ENCODE peak calls at places on chromosomes 2 and 18, in seven cellular contexts. One of them, this sample, is unnamed.
A peak's percentile ranks its signal among the peaks of the same experiment; 100 is the strongest.

GRCh38 chr2:239330836-239331235 is 70.0 kb downstream of the HDAC4 start:
- DNase-seq in fibroblast of lung: no peak
- DNase-seq in GM13976: no peak
- DNase-seq in Peyer's patch: no peak
- DNase-seq in progenitor cell of endocrine pancreas: no peak
- DNase-seq in AG09309: no peak
- DNase-seq in AG10803: no peak
- DNase-seq in this sample: no peak

GRCh38 chr2:204280239-204280638 is 265.0 kb upstream of the PARD3B start:
- DNase-seq in fibroblast of lung: no peak
- DNase-seq in GM13976: no peak
- DNase-seq in Peyer's patch: no peak
- DNase-seq in progenitor cell of endocrine pancreas: no peak
- DNase-seq in AG09309: no peak
- DNase-seq in AG10803: no peak
- DNase-seq in this sample: no peak

GRCh38 chr2:71379086-71379485 is 47.5 kb downstream of the ZNF638 start:
- DNase-seq in fibroblast of lung: peak; percentile 84
- DNase-seq in GM13976: no peak
- DNase-seq in Peyer's patch: no peak
- DNase-seq in progenitor cell of endocrine pancreas: no peak
- DNase-seq in AG09309: peak; percentile 48
- DNase-seq in AG10803: peak; percentile 82
- DNase-seq in this sample: no peak

GRCh38 chr18:69490813-69491212 is 90.1 kb downstream of the DOK6 start:
- DNase-seq in fibroblast of lung: peak; percentile 86
- DNase-seq in GM13976: no peak
- DNase-seq in Peyer's patch: no peak
- DNase-seq in progenitor cell of endocrine pancreas: no peak
- DNase-seq in AG09309: peak; percentile 46
- DNase-seq in AG10803: peak; percentile 58
- DNase-seq in this sample: no peak

GRCh38 chr18:73201940-73202339 is 334.2 kb upstream of the NETO1 start:
- DNase-seq in fibroblast of lung: no peak
- DNase-seq in GM13976: no peak
- DNase-seq in Peyer's patch: no peak
- DNase-seq in progenitor cell of endocrine pancreas: no peak
- DNase-seq in AG09309: no peak
- DNase-seq in AG10803: no peak
- DNase-seq in this sample: no peak

GRCh38 chr2:39932198-39932597 is 153.1 kb upstream of the THUMPD2 start:
- DNase-seq in fibroblast of lung: no peak
- DNase-seq in GM13976: no peak
- DNase-seq in Peyer's patch: no peak
- DNase-seq in progenitor cell of endocrine pancreas: no peak
- DNase-seq in AG09309: no peak
- DNase-seq in AG10803: no peak
- DNase-seq in this sample: no peak

GRCh38 chr2:61016392-61017002 is 1.0 kb upstream of the PEX13 start:
- DNase-seq in fibroblast of lung: no peak
- DNase-seq in GM13976: peak; percentile 38
- DNase-seq in Peyer's patch: no peak
- DNase-seq in progenitor cell of endocrine pancreas: no peak
- DNase-seq in AG09309: no peak
- DNase-seq in AG10803: no peak
- DNase-seq in this sample: peak; percentile 36

GRCh38 chr2:56168163-56168562 is 15.6 kb upstream of the CCDC85A start:
- DNase-seq in fibroblast of lung: no peak
- DNase-seq in GM13976: no peak
- DNase-seq in Peyer's patch: no peak
- DNase-seq in progenitor cell of endocrine pancreas: no peak
- DNase-seq in AG09309: no peak
- DNase-seq in AG10803: peak; percentile 75
- DNase-seq in this sample: no peak

GRCh38 chr18:35998967-35999366 is 26.5 kb downstream of the RMP24 start:
- DNase-seq in fibroblast of lung: no peak
- DNase-seq in GM13976: no peak
- DNase-seq in Peyer's patch: no peak
- DNase-seq in progenitor cell of endocrine pancreas: no peak
- DNase-seq in AG09309: no peak
- DNase-seq in AG10803: no peak
- DNase-seq in this sample: no peak

GRCh38 chr2:108960006-108960405 is 29.0 kb downstream of the EDAR start:
- DNase-seq in fibroblast of lung: no peak
- DNase-seq in GM13976: no peak
- DNase-seq in Peyer's patch: no peak
- DNase-seq in progenitor cell of endocrine pancreas: no peak
- DNase-seq in AG09309: no peak
- DNase-seq in AG10803: no peak
- DNase-seq in this sample: no peak

GRCh38 chr2:102317715-102318114 is 6.4 kb downstream of the IL1RL1 start:
- DNase-seq in fibroblast of lung: no peak
- DNase-seq in GM13976: no peak
- DNase-seq in Peyer's patch: no peak
- DNase-seq in progenitor cell of endocrine pancreas: no peak
- DNase-seq in AG09309: no peak
- DNase-seq in AG10803: no peak
- DNase-seq in this sample: no peak

GRCh38 chr2:152716805-152717241 is 438 bp downstream of the PRPF40A start:
- DNase-seq in fibroblast of lung: no peak
- DNase-seq in GM13976: no peak
- DNase-seq in Peyer's patch: peak; percentile 58
- DNase-seq in progenitor cell of endocrine pancreas: no peak
- DNase-seq in AG09309: no peak
- DNase-seq in AG10803: peak; percentile 6
- DNase-seq in this sample: no peak

GRCh38 chr2:27152796-27153464 is 4.1 kb downstream of the TCF23 start:
- DNase-seq in fibroblast of lung: no peak
- DNase-seq in GM13976: no peak
- DNase-seq in Peyer's patch: no peak
- DNase-seq in progenitor cell of endocrine pancreas: no peak
- DNase-seq in AG09309: no peak
- DNase-seq in AG10803: no peak
- DNase-seq in this sample: no peak

GRCh38 chr2:27149575-27150405 is 986 bp downstream of the TCF23 start:
- DNase-seq in fibroblast of lung: no peak
- DNase-seq in GM13976: no peak
- DNase-seq in Peyer's patch: no peak
- DNase-seq in progenitor cell of endocrine pancreas: no peak
- DNase-seq in AG09309: no peak
- DNase-seq in AG10803: no peak
- DNase-seq in this sample: no peak

GRCh38 chr2:27154481-27154880 is 5.7 kb downstream of the TCF23 start:
- DNase-seq in fibroblast of lung: no peak
- DNase-seq in GM13976: no peak
- DNase-seq in Peyer's patch: no peak
- DNase-seq in progenitor cell of endocrine pancreas: no peak
- DNase-seq in AG09309: no peak
- DNase-seq in AG10803: no peak
- DNase-seq in this sample: no peak

GRCh38 chr2:27150639-27151230 is 1.9 kb downstream of the TCF23 start:
- DNase-seq in fibroblast of lung: no peak
- DNase-seq in GM13976: no peak
- DNase-seq in Peyer's patch: no peak
- DNase-seq in progenitor cell of endocrine pancreas: no peak
- DNase-seq in AG09309: no peak
- DNase-seq in AG10803: no peak
- DNase-seq in this sample: no peak

DNA sequence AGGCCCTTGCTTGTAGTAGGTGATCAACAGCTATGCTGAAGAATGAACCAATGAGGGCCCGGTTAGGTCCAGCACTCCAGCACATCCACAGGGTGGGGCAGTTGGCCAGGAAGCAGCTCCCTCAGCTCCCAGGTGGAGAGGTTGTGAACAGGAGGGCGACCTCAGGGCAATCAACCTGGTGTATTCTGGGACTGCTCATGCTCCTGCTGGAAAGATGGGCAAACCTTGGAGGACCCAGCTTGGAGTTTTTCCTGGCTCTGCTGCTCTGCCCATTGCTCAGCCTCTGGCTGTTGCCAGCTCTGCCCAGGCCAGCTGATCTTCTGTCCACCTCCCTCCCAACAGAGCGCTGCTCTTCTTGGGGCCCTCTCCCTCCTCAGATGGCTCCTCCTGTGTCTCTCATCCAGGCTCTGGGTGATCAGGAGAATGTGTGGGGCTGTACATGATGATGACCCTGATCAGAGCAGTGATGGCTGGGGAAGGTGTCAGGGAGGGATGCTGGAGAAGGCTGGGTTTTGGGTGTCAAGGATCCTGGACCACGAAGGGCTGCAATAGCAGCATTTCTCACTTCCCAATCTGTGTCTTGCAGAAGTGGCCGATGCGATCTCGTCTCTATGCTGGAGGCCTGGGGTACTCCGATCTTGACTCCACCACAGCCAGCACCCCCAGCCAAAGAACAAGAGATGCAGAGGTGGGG is 3.4 kb downstream of the TCF23 start:
- DNase-seq in fibroblast of lung: no peak
- DNase-seq in GM13976: no peak
- DNase-seq in Peyer's patch: no peak
- DNase-seq in progenitor cell of endocrine pancreas: no peak
- DNase-seq in AG09309: no peak
- DNase-seq in AG10803: no peak
- DNase-seq in this sample: no peak
- TF ChIP-seq CTCF in fibroblast of lung: no peak
- TF ChIP-seq CTCF in GM13976: no peak
- TF ChIP-seq CTCF in Peyer's patch: peak; percentile 13
- TF ChIP-seq CTCF in progenitor cell of endocrine pancreas: no peak
- TF ChIP-seq CTCF in AG09309: no peak
- TF ChIP-seq CTCF in AG10803: no peak
- TF ChIP-seq CTCF in this sample: no peak

GRCh38 chr2:172095905-172096660 is 6.6 kb downstream of the DLX2 start:
- DNase-seq in fibroblast of lung: no peak
- DNase-seq in GM13976: peak; percentile 47
- DNase-seq in Peyer's patch: no peak
- DNase-seq in progenitor cell of endocrine pancreas: no peak
- DNase-seq in AG09309: no peak
- DNase-seq in AG10803: no peak
- DNase-seq in this sample: peak; percentile 57
- TF ChIP-seq CTCF in fibroblast of lung: peak; percentile 29
- TF ChIP-seq CTCF in GM13976: peak; percentile 25
- TF ChIP-seq CTCF in Peyer's patch: no peak
- TF ChIP-seq CTCF in progenitor cell of endocrine pancreas: peak; percentile 38
- TF ChIP-seq CTCF in AG09309: no peak
- TF ChIP-seq CTCF in AG10803: peak; percentile 39
- TF ChIP-seq CTCF in this sample: peak; percentile 11

GRCh38 chr2:212537311-212538155 is 1.1 kb downstream of the ERBB4 start:
- DNase-seq in fibroblast of lung: no peak
- DNase-seq in GM13976: peak; percentile 33
- DNase-seq in Peyer's patch: no peak
- DNase-seq in progenitor cell of endocrine pancreas: peak; percentile 39
- DNase-seq in AG09309: no peak
- DNase-seq in AG10803: no peak
- DNase-seq in this sample: peak; percentile 45
- TF ChIP-seq CTCF in fibroblast of lung: no peak
- TF ChIP-seq CTCF in GM13976: no peak
- TF ChIP-seq CTCF in Peyer's patch: no peak
- TF ChIP-seq CTCF in progenitor cell of endocrine pancreas: peak; percentile 27
- TF ChIP-seq CTCF in AG09309: no peak
- TF ChIP-seq CTCF in AG10803: no peak
- TF ChIP-seq CTCF in this sample: no peak

GRCh38 chr2:48727560-48727959 is 28.0 kb downstream of the LHCGR start:
- DNase-seq in fibroblast of lung: no peak
- DNase-seq in GM13976: no peak
- DNase-seq in Peyer's patch: no peak
- DNase-seq in progenitor cell of endocrine pancreas: no peak
- DNase-seq in AG09309: no peak
- DNase-seq in AG10803: peak; percentile 59
- DNase-seq in this sample: no peak
- TF ChIP-seq CTCF in fibroblast of lung: no peak
- TF ChIP-seq CTCF in GM13976: no peak
- TF ChIP-seq CTCF in Peyer's patch: no peak
- TF ChIP-seq CTCF in progenitor cell of endocrine pancreas: peak; percentile 35
- TF ChIP-seq CTCF in AG09309: no peak
- TF ChIP-seq CTCF in AG10803: peak; percentile 58
- TF ChIP-seq CTCF in this sample: no peak

GRCh38 chr2:86298411-86299390 is 38.7 kb downstream of the REEP1 start:
- DNase-seq in fibroblast of lung: no peak
- DNase-seq in GM13976: no peak
- DNase-seq in Peyer's patch: no peak
- DNase-seq in progenitor cell of endocrine pancreas: no peak
- DNase-seq in AG09309: no peak
- DNase-seq in AG10803: peak; percentile 6
- DNase-seq in this sample: no peak
- TF ChIP-seq CTCF in fibroblast of lung: peak; percentile 18
- TF ChIP-seq CTCF in GM13976: no peak
- TF ChIP-seq CTCF in Peyer's patch: peak; percentile 46
- TF ChIP-seq CTCF in progenitor cell of endocrine pancreas: peak; percentile 44
- TF ChIP-seq CTCF in AG09309: peak; percentile 29
- TF ChIP-seq CTCF in AG10803: peak; percentile 16
- TF ChIP-seq CTCF in this sample: no peak

GRCh38 chr2:82124629-82125028 is 1820.1 kb upstream of the LRRTM1 start:
- DNase-seq in fibroblast of lung: peak; percentile 38
- DNase-seq in GM13976: no peak
- DNase-seq in Peyer's patch: no peak
- DNase-seq in progenitor cell of endocrine pancreas: no peak
- DNase-seq in AG09309: no peak
- DNase-seq in AG10803: no peak
- DNase-seq in this sample: no peak
- TF ChIP-seq CTCF in fibroblast of lung: no peak
- TF ChIP-seq CTCF in GM13976: no peak
- TF ChIP-seq CTCF in Peyer's patch: no peak
- TF ChIP-seq CTCF in progenitor cell of endocrine pancreas: no peak
- TF ChIP-seq CTCF in AG09309: no peak
- TF ChIP-seq CTCF in AG10803: no peak
- TF ChIP-seq CTCF in this sample: no peak

DNA sequence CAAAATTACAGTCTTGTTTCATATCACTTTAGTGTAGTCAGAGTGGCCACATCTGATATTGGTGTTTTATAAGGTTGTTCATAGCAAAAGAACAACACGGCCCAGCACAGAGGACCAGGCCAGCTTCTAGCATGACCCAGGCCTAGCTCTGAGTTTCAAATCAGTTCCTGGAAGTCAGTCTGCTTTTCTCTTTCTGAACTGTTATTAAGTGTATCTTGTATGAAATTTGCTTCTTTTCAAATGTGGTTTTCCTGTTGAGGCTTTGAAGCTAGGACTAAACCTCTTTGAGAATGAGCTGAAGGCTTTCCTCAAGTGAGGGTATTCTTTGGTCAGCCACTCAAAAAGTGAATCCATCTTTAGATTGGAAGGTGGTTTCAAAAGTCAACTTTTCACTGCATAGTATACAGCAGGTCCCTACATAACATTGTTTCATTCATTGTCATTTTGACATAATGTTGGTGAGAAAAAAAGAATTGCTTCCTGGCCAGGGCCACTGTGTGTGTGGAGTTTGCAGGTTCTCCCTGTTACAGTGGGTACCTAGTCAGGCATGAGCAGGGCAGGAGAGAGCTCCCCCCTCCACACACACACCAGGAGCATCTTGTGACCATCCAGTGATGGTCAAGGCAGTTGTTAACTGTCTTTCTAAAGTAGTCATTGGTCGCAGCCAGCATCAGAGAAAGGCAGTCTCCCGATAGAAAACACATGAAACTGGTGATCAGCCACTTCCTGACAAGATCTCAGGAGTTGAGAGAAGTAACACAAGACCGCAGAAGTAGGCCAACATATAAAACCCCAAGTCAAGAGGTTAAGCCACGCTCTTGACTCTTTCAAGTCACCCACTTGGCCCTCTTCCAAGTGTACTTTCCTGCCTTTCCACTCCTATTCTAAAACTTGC is 6.7 kb upstream of the ACAA2 start:
- DNase-seq in fibroblast of lung: no peak
- DNase-seq in GM13976: no peak
- DNase-seq in Peyer's patch: peak; percentile 61
- DNase-seq in progenitor cell of endocrine pancreas: no peak
- DNase-seq in AG09309: no peak
- DNase-seq in AG10803: no peak
- DNase-seq in this sample: no peak
- TF ChIP-seq CTCF in fibroblast of lung: no peak
- TF ChIP-seq CTCF in GM13976: no peak
- TF ChIP-seq CTCF in Peyer's patch: no peak
- TF ChIP-seq CTCF in progenitor cell of endocrine pancreas: no peak
- TF ChIP-seq CTCF in AG09309: no peak
- TF ChIP-seq CTCF in AG10803: no peak
- TF ChIP-seq CTCF in this sample: no peak

This sample was measured in GM13977.